ENCODE peak calls at places on chromosome 18, in seven cellular contexts. B is upper lobe of left lung, X is mesenchymal stem cell, V is RWPE2, Q is trophoblast cell, K is right atrium auricular region, O is PC-9. A is an unnamed sample.

GRCh38 chr18:8942021-8942908 is 160.2 kb upstream of the NDUFV2 start:
- DNase-seq in B (no peak), V (no peak), Q (no peak), X (no peak), O (no peak), K (no peak), A (no peak)

GRCh38 chr18:57210711-57211411 is 64.0 kb downstream of the BOD1L2 start:
- DNase-seq in O (peak; percentile 52), Q (no peak), X (no peak), B (no peak), K (no peak), V (no peak), A (no peak)

GRCh38 chr18:44123743-44124142 is 556.9 kb upstream of the SETBP1 start:
- DNase-seq in K (no peak), B (no peak), Q (no peak), X (no peak), O (no peak), V (no peak), A (no peak)

GRCh38 chr18:42183746-42184145 is 228.7 kb downstream of the PIK3C3 start:
- DNase-seq in Q (peak; percentile 8), B (no peak), V (no peak), X (peak; percentile 86), K (no peak), O (peak; percentile 28), A (peak; percentile 17)

GRCh38 chr18:46289931-46290330 is 185.7 kb downstream of the HAUS1 start:
- DNase-seq in Q (no peak), O (no peak), K (peak; percentile 53), B (no peak), X (no peak), V (no peak), A (no peak)

GRCh38 chr18:44823782-44824181 is 143.1 kb downstream of the SETBP1 start:
- DNase-seq in O (no peak), X (no peak), K (no peak), V (no peak), B (no peak), Q (no peak), A (no peak)

GRCh38 chr18:9629709-9630108 is 15.3 kb upstream of the PPP4R1 start:
- DNase-seq in O (no peak), B (no peak), X (no peak), V (no peak), Q (peak; percentile 71), K (no peak), A (no peak)

GRCh38 chr18:293557-293956 is 25.7 kb upstream of the THOC1 start:
- DNase-seq in X (peak; percentile 10), O (no peak), K (no peak), Q (no peak), V (no peak), B (no peak), A (no peak)

GRCh38 chr18:23226386-23226785 is 91.1 kb downstream of the CABLES1 start:
- DNase-seq in Q (no peak), X (peak; percentile 57), O (no peak), B (no peak), V (no peak), K (no peak), A (no peak)

GRCh38 chr18:26482567-26482966 is 65.8 kb downstream of the KCTD1 start:
- DNase-seq in V (no peak), B (no peak), K (peak; percentile 43), X (no peak), Q (no peak), O (peak; percentile 54), A (no peak)

GRCh38 chr18:78768221-78768620 is 211.4 kb upstream of the SALL3 start:
- DNase-seq in V (no peak), Q (no peak), B (no peak), K (peak; percentile 34), O (no peak), X (no peak), A (no peak)

GRCh38 chr18:67354091-67354490 is 162.4 kb downstream of the DSEL start:
- DNase-seq in X (no peak), V (no peak), K (no peak), B (no peak), O (no peak), Q (no peak), A (no peak)

GRCh38 chr18:50955246-50955645 is 12.6 kb upstream of the ELAC1 start:
- DNase-seq in Q (no peak), O (no peak), K (no peak), X (no peak), B (no peak), V (no peak), A (no peak)

GRCh38 chr18:67433971-67434370 is 82.5 kb downstream of the DSEL start:
- DNase-seq in O (no peak), B (no peak), V (no peak), K (no peak), Q (no peak), X (no peak), A (no peak)

GRCh38 chr18:13292736-13293135 is 74.2 kb downstream of the LDLRAD4 start:
- DNase-seq in Q (no peak), K (no peak), B (no peak), O (no peak), X (no peak), V (no peak), A (no peak)

GRCh38 chr18:23277399-23277798 is 142.1 kb downstream of the CABLES1 start:
- DNase-seq in X (no peak), K (no peak), B (no peak), Q (no peak), O (no peak), V (no peak), A (no peak)

GRCh38 chr18:47574966-47575365 is 323.5 kb upstream of the SKOR2 start:
- DNase-seq in O (no peak), X (no peak), V (no peak), B (no peak), Q (no peak), K (no peak), A (no peak)

GRCh38 chr18:50559750-50560680 is at the start of gene MAPK4:
- DNase-seq in B (peak; percentile 37), X (no peak), O (no peak), V (peak; percentile 51), K (no peak), Q (peak; percentile 9), A (peak; percentile 67)

GRCh38 chr18:38718365-38718901 is 1152.8 kb upstream of the CELF4 start:
- DNase-seq in K (no peak), Q (no peak), O (peak; percentile 0), X (no peak), B (no peak), V (peak; percentile 33), A (no peak)

GRCh38 chr18:54224379-54225014 is at the start of gene MBD2:
- DNase-seq in O (peak; percentile 89), Q (peak; percentile 95), K (peak; percentile 94), B (peak; percentile 97), V (peak; percentile 78), X (peak; percentile 94), A (peak; percentile 97)
- H3K4me1 ChIP-seq in O (peaks cover 32% of the 10 kb centered on the region), Q (peaks cover 6% of the 10 kb centered on the region), K (no peaks in the 10 kb centered on the region), B (peaks cover 17% of the 10 kb centered on the region), V (peaks cover 12% of the 10 kb centered on the region), X (no peaks in the 10 kb centered on the region), A (peaks cover 40% of the 10 kb centered on the region)

GRCh38 chr18:62989195-62989594 is 273.9 kb downstream of the PHLPP1 start:
- DNase-seq in B (no peak), V (no peak), K (no peak), X (no peak), O (no peak), Q (no peak), A (no peak)
- H3K4me1 ChIP-seq in B (no peaks in the 10 kb centered on the region), V (no peaks in the 10 kb centered on the region), K (no peaks in the 10 kb centered on the region), X (no peaks in the 10 kb centered on the region), O (peaks cover 19% of the 10 kb centered on the region), Q (no peaks in the 10 kb centered on the region), A (no peaks in the 10 kb centered on the region)

GRCh38 chr18:55421612-55422381 is 166.2 kb downstream of the TCF4 start:
- DNase-seq in V (no peak), B (no peak), K (no peak), Q (no peak), X (peak; percentile 17), O (no peak), A (no peak)
- H3K4me1 ChIP-seq in V (peaks cover 8% of the 10 kb centered on the region), B (no peaks in the 10 kb centered on the region), K (no peaks in the 10 kb centered on the region), Q (peaks cover 3% of the 10 kb centered on the region), X (no peaks in the 10 kb centered on the region), O (no peaks in the 10 kb centered on the region), A (no peaks in the 10 kb centered on the region)

GRCh38 chr18:48918660-48919415 is 31.9 kb downstream of the SMAD7 start:
- DNase-seq in B (no peak), X (no peak), Q (no peak), K (no peak), O (no peak), V (no peak), A (no peak)
- H3K4me1 ChIP-seq in B (peaks cover 82% of the 10 kb centered on the region), X (peaks cover 50% of the 10 kb centered on the region), Q (peaks cover 32% of the 10 kb centered on the region), K (no peaks in the 10 kb centered on the region), O (no peaks in the 10 kb centered on the region), V (peaks cover 18% of the 10 kb centered on the region), A (peaks cover 21% of the 10 kb centered on the region)

GRCh38 chr18:68740966-68741365 is 26.1 kb upstream of the TMX3 start:
- DNase-seq in Q (no peak), O (no peak), X (no peak), K (no peak), B (no peak), V (no peak), A (no peak)
- H3K4me1 ChIP-seq in Q (no peaks in the 10 kb centered on the region), O (no peaks in the 10 kb centered on the region), X (no peaks in the 10 kb centered on the region), K (no peaks in the 10 kb centered on the region), B (no peaks in the 10 kb centered on the region), V (no peaks in the 10 kb centered on the region), A (no peaks in the 10 kb centered on the region)

DNA sequence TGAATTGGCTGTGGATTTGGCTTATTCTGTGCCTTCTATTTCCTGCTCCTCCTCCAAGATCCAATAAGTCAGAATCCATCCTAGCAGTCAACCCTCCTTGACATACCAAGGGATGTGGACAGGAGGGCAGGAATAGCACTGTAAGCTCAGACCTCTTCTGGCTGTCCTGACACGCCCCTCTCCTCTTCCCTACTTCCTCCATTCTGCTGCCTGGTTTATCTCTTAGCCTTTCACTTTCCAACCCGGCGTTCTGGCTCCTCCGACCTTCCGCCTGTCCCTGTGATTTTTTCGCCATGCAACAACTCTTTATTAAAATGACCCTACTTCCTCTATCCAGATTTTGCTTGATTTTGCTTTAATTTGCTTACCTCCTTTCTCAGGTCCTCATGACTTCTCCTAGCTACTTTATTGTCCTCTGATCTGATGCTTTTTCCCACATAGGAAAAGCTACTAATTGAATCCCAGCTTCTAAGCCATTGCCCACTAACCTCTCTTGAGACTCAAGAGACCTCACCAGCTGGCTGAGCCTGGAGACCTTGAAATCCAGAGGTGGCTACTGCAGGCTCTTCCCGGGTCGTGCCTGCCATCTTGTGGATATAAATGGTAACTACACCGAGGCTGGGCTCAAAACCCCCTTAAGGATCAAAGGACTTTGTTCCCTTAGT is 139.6 kb downstream of the AKAIN1 start:
- DNase-seq in Q (peak; percentile 37), X (peak; percentile 12), K (peak; percentile 69), O (peak; percentile 50), V (no peak), B (peak; percentile 60), A (peak; percentile 80)
- H3K4me1 ChIP-seq in Q (no peaks in the 10 kb centered on the region), X (no peaks in the 10 kb centered on the region), K (no peaks in the 10 kb centered on the region), O (no peaks in the 10 kb centered on the region), V (no peaks in the 10 kb centered on the region), B (peaks cover 8% of the 10 kb centered on the region), A (no peaks in the 10 kb centered on the region)

A was measured in adrenal gland.